ENCODE peak calls at places on chromosomes 3 and 15, in six cellular contexts. N is activated naive CD4-positive, alpha-beta T cell treated with anti-CD3 and anti-CD28 coated beads, Interleukin-2, amount 50 U/mL, for 16 hours; U is SK-MEL-5; L is memory B cell; T is EH; J is mucosa of gallbladder. K is an unnamed sample.

GRCh38 chr15:52050416-52050815 is 31.4 kb downstream of the MAPK6 start:
- DNase-seq in U (peak), N (no peak), J (no peak), T (peak), L (no peak), K (no peak)

GRCh38 chr3:12856626-12857025 is 15.3 kb upstream of the RPL32 start:
- DNase-seq in L (no peak), J (no peak), T (no peak), U (no peak), N (no peak), K (no peak)

GRCh38 chr3:124813541-124813940 is 73.6 kb downstream of the ITGB5 start:
- DNase-seq in N (no peak), T (no peak), J (no peak), L (no peak), U (no peak), K (no peak)

GRCh38 chr3:45207471-45207870 is 18.6 kb downstream of the TMEM158 start:
- DNase-seq in J (no peak), L (no peak), N (no peak), T (no peak), U (no peak), K (no peak)

GRCh38 chr3:43892535-43892934 is 201.8 kb downstream of the ABHD5 start:
- DNase-seq in U (no peak), N (no peak), T (no peak), J (no peak), L (peak), K (no peak)

GRCh38 chr3:44318929-44319328 is 19.6 kb upstream of the TCAIM start:
- DNase-seq in J (no peak), U (peak), N (no peak), T (no peak), L (no peak), K (no peak)

GRCh38 chr15:89863918-89864317 is 29.9 kb downstream of the AP3S2 start:
- DNase-seq in T (no peak), L (no peak), J (no peak), U (no peak), N (no peak), K (no peak)

GRCh38 chr3:169980055-169980454 is 13.4 kb downstream of the SEC62 start:
- DNase-seq in J (no peak), L (no peak), N (no peak), T (peak), U (no peak), K (no peak)

GRCh38 chr3:134359121-134360010 is 14.9 kb downstream of the AMOTL2 start:
- DNase-seq in U (no peak), N (no peak), L (no peak), J (no peak), T (peak), K (no peak)

GRCh38 chr15:69648775-69649735 is 196.4 kb downstream of the RPLP1 start:
- DNase-seq in U (no peak), N (no peak), T (no peak), J (no peak), L (no peak), K (no peak)

GRCh38 chr3:187748050-187748481 is 2.8 kb upstream of the BCL6 start:
- DNase-seq in L (peak), J (peak), T (peak), N (peak), U (peak), K (peak)

GRCh38 chr15:60255390-60255789 is 142.4 kb downstream of the ANXA2 start:
- DNase-seq in L (no peak), J (peak), U (peak), T (peak), N (no peak), K (no peak)

GRCh38 chr3:122903171-122903570 is 108.3 kb downstream of the SLC49A4 start:
- DNase-seq in N (no peak), J (no peak), T (no peak), L (no peak), U (no peak), K (no peak)

GRCh38 chr15:74863239-74864056 is 9.7 kb downstream of the SCAMP2 start:
- DNase-seq in U (no peak), L (no peak), N (no peak), T (peak), J (no peak), K (no peak)

GRCh38 chr3:12938258-12938711 is 96.9 kb upstream of the RPL32 start:
- DNase-seq in U (no peak), L (no peak), J (peak), T (no peak), N (no peak), K (no peak)

GRCh38 chr3:152357587-152357986 is 88.9 kb downstream of the MBNL1 start:
- DNase-seq in L (no peak), U (no peak), T (no peak), N (no peak), J (no peak), K (no peak)

GRCh38 chr3:101279765-101280385 is 40.5 kb downstream of the IMPG2 start:
- DNase-seq in T (no peak), N (no peak), U (no peak), L (no peak), J (no peak), K (no peak)

GRCh38 chr15:60389261-60390077 is 8.3 kb downstream of the ANXA2 start:
- DNase-seq in L (no peak), U (no peak), N (peak), T (no peak), J (no peak), K (no peak)

GRCh38 chr15:80818996-80819395 is 39.8 kb downstream of the CEMIP start:
- DNase-seq in N (no peak), U (no peak), T (peak), L (no peak), J (no peak), K (no peak)

GRCh38 chr3:51954120-51954519 is 1.1 kb upstream of the GPR62 start:
- DNase-seq in T (no peak), N (no peak), J (no peak), U (no peak), L (no peak), K (no peak)

GRCh38 chr15:80277147-80277546 is 25.1 kb upstream of the CTXND1 start:
- DNase-seq in J (no peak), N (no peak), T (no peak), L (no peak), U (no peak), K (no peak)

GRCh38 chr15:51970981-51971352 is 611 bp downstream of the LEO1 start:
- DNase-seq in U (no peak), J (no peak), L (no peak), T (no peak), N (no peak), K (no peak)

GRCh38 chr3:36891651-36892268 is 53.1 kb downstream of the TRANK1 start:
- DNase-seq in N (no peak), U (no peak), J (no peak), L (no peak), T (no peak), K (no peak)

GRCh38 chr15:45544266-45545023 is 21.9 kb upstream of the SLC30A4 start:
- DNase-seq in U (no peak), N (no peak), J (no peak), T (no peak), L (no peak), K (no peak)

GRCh38 chr3:112718516-112718915 is 77.6 kb upstream of the CCDC80 start:
- DNase-seq in L (no peak), U (no peak), J (no peak), T (no peak), N (no peak), K (no peak)

GRCh38 chr3:81545572-81545971 is 215.9 kb downstream of the GBE1 start:
- DNase-seq in L (no peak), T (peak), J (no peak), N (no peak), U (no peak), K (no peak)

GRCh38 chr3:171286580-171287249 is 173.5 kb downstream of the TNIK start:
- DNase-seq in J (no peak), T (no peak), N (no peak), U (no peak), L (no peak), K (no peak)

GRCh38 chr3:157329541-157329940 is 107.1 kb upstream of the PTX3 start:
- DNase-seq in U (no peak), J (no peak), T (peak), L (no peak), N (no peak), K (no peak)

GRCh38 chr3:193560870-193561269 is 6.2 kb upstream of the ATP13A4 start:
- DNase-seq in T (no peak), N (no peak), L (no peak), U (no peak), J (no peak), K (no peak)

GRCh38 chr3:150170843-150171513 is 200.3 kb upstream of the PFN2 start:
- DNase-seq in J (peak), U (peak), N (no peak), L (no peak), T (no peak), K (no peak)

GRCh38 chr15:67820147-67820991 is 4.9 kb upstream of the SKOR1 start:
- DNase-seq in U (no peak), L (no peak), J (no peak), N (no peak), T (no peak), K (no peak)

K was measured in transverse colon.